ENCODE peak calls at places on chromosomes 16 and 17, in seven cellular contexts. J is AG09309; Y is naive thymus-derived CD4-positive, alpha-beta T cell; L is mesendoderm; D is sigmoid colon; U is right cardiac atrium; Z is HL-60. R is an unnamed sample.

GRCh38 chr17:1565860-1566259 is 3.3 kb upstream of the PITPNA start:
- DNase-seq in Y (no peak), J (no peak), Z (peak), D (peak), L (no peak), U (no peak), R (no peak)

GRCh38 chr17:69779378-69780214 is 295.4 kb upstream of the KCNJ16 start:
- DNase-seq in D (no peak), Z (no peak), J (no peak), L (no peak), U (no peak), Y (no peak), R (peak)

GRCh38 chr17:15230866-15231265 is 34.3 kb downstream of the PMP22 start:
- DNase-seq in D (no peak), Z (no peak), Y (no peak), L (no peak), J (no peak), U (no peak), R (no peak)

GRCh38 chr17:41049110-41049509 is 2.0 kb upstream of the KRTAP2-1 start:
- DNase-seq in U (no peak), D (no peak), Z (no peak), Y (no peak), L (no peak), J (peak), R (no peak)

GRCh38 chr17:42081516-42082129 is 16.6 kb downstream of the ZNF385C start:
- DNase-seq in Z (no peak), U (no peak), L (no peak), D (no peak), J (no peak), Y (no peak), R (no peak)

GRCh38 chr17:76547183-76547641 is 7.4 kb downstream of the PRCD start:
- DNase-seq in J (no peak), U (no peak), D (no peak), L (peak), Y (peak), Z (no peak), R (peak)

GRCh38 chr16:1244881-1245280 is 4.4 kb downstream of the TPSAB1 start:
- DNase-seq in U (no peak), Y (no peak), D (peak), J (no peak), L (no peak), Z (peak), R (no peak)

GRCh38 chr17:2929881-2930533 is 133.4 kb downstream of the OR1D5 start:
- DNase-seq in U (peak), L (peak), J (no peak), Y (no peak), Z (peak), D (no peak), R (no peak)

GRCh38 chr16:30054959-30055553 is 10.5 kb upstream of the ALDOA start:
- DNase-seq in U (no peak), J (no peak), Z (no peak), L (peak), D (no peak), Y (peak), R (no peak)

GRCh38 chr17:42653179-42654124 is 5.6 kb upstream of the TUBG2 start:
- DNase-seq in Z (no peak), J (peak), Y (no peak), U (peak), L (peak), D (peak), R (no peak)

GRCh38 chr17:7477392-7478275 is 1.8 kb downstream of the ZBTB4 start:
- DNase-seq in L (no peak), J (peak), U (peak), Y (peak), D (peak), Z (no peak), R (peak)

GRCh38 chr17:66348605-66349165 is 46.3 kb downstream of the PRKCA start:
- DNase-seq in Z (peak), D (peak), L (no peak), U (no peak), J (peak), Y (no peak), R (peak)

GRCh38 chr16:82641336-82641984 is 14.7 kb downstream of the CDH13 start:
- DNase-seq in J (no peak), Z (no peak), U (no peak), Y (no peak), D (no peak), L (no peak), R (no peak)

GRCh38 chr17:64155090-64155630 is 25.2 kb upstream of the ERN1 start:
- DNase-seq in U (no peak), Z (no peak), J (no peak), Y (no peak), L (no peak), D (no peak), R (no peak)

GRCh38 chr17:45705123-45706009 is 78.8 kb upstream of the CRHR1 start:
- DNase-seq in Y (no peak), D (no peak), Z (no peak), J (no peak), L (peak), U (no peak), R (no peak)

GRCh38 chr17:63528183-63528582 is 5.0 kb downstream of the KCNH6 start:
- DNase-seq in D (no peak), Z (no peak), L (no peak), J (no peak), Y (no peak), U (no peak), R (no peak)

GRCh38 chr17:46139365-46140210 is 53.6 kb downstream of the KANSL1 start:
- DNase-seq in D (no peak), Z (no peak), L (no peak), Y (no peak), U (no peak), J (no peak), R (no peak)

GRCh38 chr17:39082482-39082881 is 69.0 kb downstream of the PLXDC1 start:
- DNase-seq in J (no peak), Y (no peak), L (no peak), D (no peak), U (no peak), Z (no peak), R (peak)

GRCh38 chr16:82665025-82665424 is 38.3 kb downstream of the CDH13 start:
- DNase-seq in U (no peak), Y (no peak), Z (no peak), D (no peak), L (no peak), J (no peak), R (no peak)

GRCh38 chr16:3073448-3073847 is 8.0 kb downstream of the IL32 start:
- DNase-seq in Y (no peak), U (no peak), Z (no peak), L (no peak), D (no peak), J (no peak), R (no peak)

GRCh38 chr16:54169112-54169511 is 117.5 kb downstream of the IRX3 start:
- DNase-seq in U (no peak), J (no peak), D (no peak), Y (no peak), Z (no peak), L (no peak), R (no peak)

GRCh38 chr17:80566054-80566400 is 21.4 kb downstream of the RPTOR start:
- DNase-seq in U (no peak), D (no peak), J (no peak), L (no peak), Y (no peak), Z (no peak), R (no peak)

GRCh38 chr16:81595676-81596292 is 151.2 kb downstream of the CMIP start:
- DNase-seq in D (no peak), J (no peak), L (no peak), U (no peak), Y (no peak), Z (no peak), R (no peak)

GRCh38 chr17:7923290-7923628 is 6.4 kb downstream of the KCNAB3 start:
- DNase-seq in Y (no peak), L (no peak), U (no peak), D (no peak), Z (no peak), J (no peak), R (no peak)

GRCh38 chr16:58057126-58057525 is 31.6 kb downstream of the MMP15 start:
- DNase-seq in U (no peak), Y (no peak), J (no peak), D (no peak), L (no peak), Z (no peak), R (no peak)

GRCh38 chr16:17125671-17126070 is 345.1 kb downstream of the XYLT1 start:
- DNase-seq in D (no peak), U (no peak), J (no peak), L (peak), Y (no peak), Z (no peak), R (no peak)

GRCh38 chr16:71883193-71883848 is 661 bp downstream of the ZNF821 start:
- DNase-seq in Z (no peak), L (peak), U (peak), Y (peak), J (no peak), D (peak), R (no peak)

GRCh38 chr17:27701963-27702362 is 71.0 kb downstream of the LGALS9 start:
- DNase-seq in D (no peak), Z (no peak), Y (no peak), L (no peak), J (no peak), U (no peak), R (no peak)

GRCh38 chr16:79278506-79278905 is 322.0 kb downstream of the MAF start:
- DNase-seq in Y (peak), J (no peak), U (no peak), Z (no peak), D (no peak), L (no peak), R (no peak)

GRCh38 chr17:62948370-62948769 is 17.7 kb upstream of the TANC2 start:
- DNase-seq in D (no peak), Z (no peak), J (no peak), U (no peak), L (no peak), Y (no peak), R (no peak)

DNA sequence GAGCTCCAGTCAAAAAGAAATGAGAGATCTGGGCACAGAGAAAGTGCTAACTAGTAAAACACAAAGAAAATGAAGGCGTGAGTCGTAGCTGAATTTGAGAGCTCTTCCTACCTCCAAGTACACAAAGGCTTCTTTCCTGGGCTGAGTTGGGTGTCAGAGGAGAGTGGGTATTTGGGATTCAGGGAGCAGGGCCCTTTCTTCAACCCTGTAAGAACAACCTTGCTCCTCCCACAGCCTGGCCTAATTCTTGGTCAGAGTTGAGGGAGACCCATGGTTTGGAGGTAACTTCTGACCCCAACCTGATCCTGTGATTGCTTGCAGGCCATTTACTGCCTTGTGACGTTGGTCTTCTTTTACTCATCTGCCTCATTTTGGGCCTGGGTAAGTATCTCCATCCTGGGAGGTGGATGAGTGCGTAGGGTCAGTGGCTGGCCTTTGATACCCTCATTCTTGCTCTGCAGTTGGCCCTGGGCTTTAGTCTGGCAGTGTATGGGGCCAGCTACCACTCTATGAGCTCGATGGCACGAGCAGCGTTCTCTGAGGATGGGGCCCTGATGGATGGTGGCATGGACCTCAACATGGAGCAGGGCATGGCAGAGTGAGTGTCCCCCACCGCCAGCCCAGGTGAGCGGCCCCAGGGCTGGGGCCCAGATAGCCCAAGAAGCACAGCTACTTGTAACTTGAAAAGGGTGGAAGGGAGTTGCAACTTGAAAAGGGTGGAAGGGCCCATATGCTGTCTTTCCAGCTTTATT is 1.3 kb downstream of the TMEM208 start:
- DNase-seq in Z (no peak), J (no peak), U (no peak), L (no peak), D (no peak), Y (no peak), R (no peak)
- H3K4me3 ChIP-seq in Z (peak), J (peak), U (no peak), L (no peak), D (no peak), Y (peak), R (peak)

GRCh38 chr16:86505899-86506864 is 4.1 kb upstream of the FOXF1 start:
- DNase-seq in D (no peak), L (no peak), Z (no peak), J (no peak), U (no peak), Y (no peak), R (no peak)

GRCh38 chr16:86507173-86508027 is 2.9 kb upstream of the FOXF1 start:
- DNase-seq in U (no peak), Y (no peak), D (peak), Z (no peak), L (peak), J (no peak), R (no peak)

GRCh38 chr16:86503830-86504229 is 6.5 kb upstream of the FOXF1 start:
- DNase-seq in D (peak), L (no peak), Y (no peak), J (no peak), Z (no peak), U (no peak), R (no peak)

GRCh38 chr16:86504315-86505184 is 5.8 kb upstream of the FOXF1 start:
- DNase-seq in Z (no peak), U (no peak), J (no peak), Y (no peak), L (no peak), D (peak), R (no peak)

DNA sequence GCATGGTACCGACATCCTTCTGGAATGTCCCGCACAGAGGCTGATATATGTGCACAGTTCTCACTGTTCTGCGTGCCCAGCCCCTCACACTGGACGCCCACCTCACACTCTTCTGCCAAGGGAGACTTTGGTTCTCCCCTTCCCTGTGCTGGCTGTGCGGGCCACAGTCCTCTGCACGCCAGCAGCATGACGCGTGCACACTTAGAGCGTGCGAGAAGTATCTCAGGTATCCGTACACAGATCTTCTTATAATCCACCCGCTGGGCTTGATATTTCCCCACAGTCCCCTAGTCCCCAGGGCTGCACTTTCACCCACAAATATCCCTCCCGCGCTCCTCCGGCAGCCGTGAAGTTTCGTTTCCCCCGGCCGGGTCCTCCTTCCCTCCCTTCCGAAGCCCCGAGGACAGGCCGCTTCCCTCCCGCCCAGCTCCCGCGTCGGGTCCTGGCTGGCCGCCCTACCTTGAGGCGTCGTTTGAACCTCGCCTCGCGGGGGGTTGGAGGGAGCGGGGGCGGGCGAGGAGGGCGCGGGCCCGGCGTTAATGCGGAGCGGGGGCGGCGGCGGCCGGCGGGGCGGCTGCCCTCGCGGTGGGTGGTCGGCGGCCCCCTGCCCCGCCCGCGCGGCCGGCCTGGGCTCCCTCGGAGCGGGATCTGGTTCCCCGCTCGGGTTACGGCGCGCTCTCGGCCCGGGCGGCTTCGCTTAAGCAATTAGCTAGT is 5.0 kb upstream of the FOXF1 start:
- DNase-seq in U (no peak), D (peak), J (no peak), Y (no peak), L (no peak), Z (no peak), R (no peak)
- H3K4me3 ChIP-seq in U (peak), D (peak), J (peak), Y (no peak), L (no peak), Z (no peak), R (peak)

GRCh38 chr16:11795887-11796226 is 1.2 kb downstream of the ZC3H7A start:
- DNase-seq in Y (no peak), U (no peak), J (no peak), L (no peak), Z (no peak), D (no peak), R (no peak)

GRCh38 chr16:11792404-11793260 is 4.4 kb downstream of the ZC3H7A start:
- DNase-seq in U (no peak), Z (no peak), D (no peak), Y (peak), J (no peak), L (no peak), R (no peak)

GRCh38 chr16:11793840-11794239 is 3.2 kb downstream of the ZC3H7A start:
- DNase-seq in Z (no peak), U (no peak), J (no peak), Y (no peak), D (no peak), L (no peak), R (no peak)

GRCh38 chr16:11794991-11795886 is 1.8 kb downstream of the ZC3H7A start:
- DNase-seq in Z (no peak), Y (no peak), J (no peak), L (no peak), U (no peak), D (no peak), R (no peak)

DNA sequence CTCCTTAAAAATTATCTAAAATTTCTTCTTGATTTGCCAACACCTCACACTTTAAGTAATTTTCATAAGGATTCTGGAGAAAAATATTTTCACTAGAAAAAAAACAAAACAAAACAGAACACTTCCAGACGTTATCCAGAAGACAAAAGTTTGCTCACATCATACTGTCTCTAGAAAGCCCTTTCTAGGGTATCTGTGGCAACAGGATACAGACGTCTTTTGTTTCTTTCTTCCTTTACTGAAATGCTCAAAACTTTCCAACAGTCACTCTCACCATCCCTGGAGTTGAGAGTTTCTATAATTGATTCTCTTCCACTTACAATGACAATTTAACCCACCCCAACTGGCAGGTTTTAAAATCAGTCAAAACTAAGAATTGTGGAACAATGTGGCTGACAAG is 2.6 kb downstream of the ZC3H7A start:
- DNase-seq in U (no peak), Y (peak), Z (no peak), L (no peak), D (no peak), J (no peak), R (no peak)
- H3K4me3 ChIP-seq in U (no peak), Y (no peak), Z (no peak), L (no peak), D (no peak), J (no peak), R (no peak)

DNA sequence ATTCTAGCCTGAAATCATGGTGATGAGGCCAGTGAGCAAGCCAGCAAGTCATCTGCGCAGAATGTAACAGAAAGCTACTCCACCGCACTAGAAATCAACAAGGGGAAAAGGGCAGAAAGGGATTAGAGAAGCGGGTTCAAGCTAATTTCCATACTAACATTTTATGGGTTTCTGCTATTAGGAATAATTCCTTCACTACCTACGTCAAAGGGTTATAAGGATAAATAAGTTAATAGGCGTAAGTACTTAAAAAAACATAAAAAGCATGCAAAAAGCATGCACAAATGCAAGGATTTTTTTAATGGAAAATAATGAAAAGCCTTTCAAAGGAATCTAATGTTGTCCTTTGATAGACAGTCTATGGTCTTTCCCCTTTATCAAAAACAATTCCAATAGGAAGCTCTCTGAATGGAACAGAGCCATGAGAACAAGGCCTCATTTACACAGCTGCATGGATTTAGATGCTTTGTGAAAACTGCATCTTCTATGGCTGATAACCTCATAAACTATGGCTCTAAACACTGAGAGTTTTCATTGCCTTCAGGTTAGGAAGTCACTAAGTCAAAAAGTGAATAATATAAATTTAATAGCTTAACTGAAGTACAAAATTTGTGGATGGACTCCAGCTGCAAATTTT is 5.6 kb downstream of the EMC8 start:
- DNase-seq in Y (no peak), L (no peak), Z (no peak), U (no peak), J (no peak), D (no peak), R (no peak)
- H3K4me3 ChIP-seq in Y (no peak), L (no peak), Z (no peak), U (no peak), J (no peak), D (no peak), R (no peak)

GRCh38 chr17:82271401-82271800 is 2.1 kb downstream of the CSNK1D start:
- DNase-seq in U (no peak), D (no peak), Y (no peak), L (no peak), Z (no peak), J (no peak), R (no peak)
- H3K4me3 ChIP-seq in U (no peak), D (no peak), Y (no peak), L (no peak), Z (no peak), J (no peak), R (no peak)

DNA sequence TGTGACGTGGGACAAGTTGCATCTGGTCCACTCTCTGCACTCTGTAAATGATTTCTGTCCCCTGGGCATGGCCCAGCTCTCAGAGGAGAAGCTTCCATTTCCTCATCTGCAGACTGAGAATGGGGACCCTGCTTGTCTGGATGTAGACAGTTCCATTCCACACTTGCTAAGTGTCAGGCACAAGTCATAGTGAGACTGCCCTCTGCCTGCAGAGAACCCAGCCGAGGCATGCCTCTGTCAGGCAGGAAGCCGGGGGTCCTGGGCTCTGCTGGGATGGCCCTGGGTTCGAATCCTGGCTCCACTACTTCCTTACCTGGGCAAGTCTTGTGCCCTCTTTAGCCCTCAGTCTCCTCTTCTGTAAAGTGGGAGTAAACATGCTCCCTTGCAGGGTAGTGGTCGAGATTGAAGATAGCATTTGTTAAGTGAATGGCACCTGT is 4.1 kb downstream of the MAP2K3 start:
- DNase-seq in L (no peak), Z (no peak), U (no peak), J (no peak), D (no peak), Y (no peak), R (no peak)
- H3K4me3 ChIP-seq in L (no peak), Z (peak), U (no peak), J (peak), D (no peak), Y (peak), R (no peak)

R was measured in skeletal muscle cell.